ENCODE peak calls at places on chromosomes 2 and 18, in eight cellular contexts. One of them, this sample, is unnamed.

GRCh38 chr2:202870431-202871160 is 970 bp downstream of the ICA1L start:
- DNase-seq in stimulated activated CD4-positive, alpha-beta T cell treated with anti-CD3 and anti-CD28 coated beads, Interleukin-12 subunit alpha, Interleukin-12 subunit beta, amount 100 ng/mL, for 4 hours: peak; percentile 57
- DNase-seq in stimulated activated CD8-positive, alpha-beta memory T cell treated with anti-CD3 and anti-CD28 coated beads, Interleukin-7, amount 100 ng/mL, for 48 hours: peak; percentile 55
- DNase-seq in NCI-H460: peak; percentile 56
- DNase-seq in NCI-H510A: peak; percentile 86
- DNase-seq in GM04504: peak; percentile 12
- DNase-seq in lung microvascular endothelial cell: peak; percentile 70
- DNase-seq in dorsolateral prefrontal cortex: peak; percentile 78
- DNase-seq in this sample: peak; percentile 78

GRCh38 chr2:70258532-70258875 is 567 bp downstream of the PCYOX1 start:
- DNase-seq in dorsolateral prefrontal cortex: no peak
- DNase-seq in NCI-H460: no peak
- DNase-seq in GM04504: no peak
- DNase-seq in stimulated activated CD8-positive, alpha-beta memory T cell treated with anti-CD3 and anti-CD28 coated beads, Interleukin-7, amount 100 ng/mL, for 48 hours: no peak
- DNase-seq in lung microvascular endothelial cell: peak; percentile 5
- DNase-seq in NCI-H510A: peak; percentile 42
- DNase-seq in stimulated activated CD4-positive, alpha-beta T cell treated with anti-CD3 and anti-CD28 coated beads, Interleukin-12 subunit alpha, Interleukin-12 subunit beta, amount 100 ng/mL, for 4 hours: no peak
- DNase-seq in this sample: no peak

GRCh38 chr2:56372071-56372656 is 188.4 kb downstream of the CCDC85A start:
- DNase-seq in NCI-H460: no peak
- DNase-seq in lung microvascular endothelial cell: no peak
- DNase-seq in NCI-H510A: no peak
- DNase-seq in stimulated activated CD4-positive, alpha-beta T cell treated with anti-CD3 and anti-CD28 coated beads, Interleukin-12 subunit alpha, Interleukin-12 subunit beta, amount 100 ng/mL, for 4 hours: no peak
- DNase-seq in stimulated activated CD8-positive, alpha-beta memory T cell treated with anti-CD3 and anti-CD28 coated beads, Interleukin-7, amount 100 ng/mL, for 48 hours: no peak
- DNase-seq in dorsolateral prefrontal cortex: no peak
- DNase-seq in GM04504: no peak
- DNase-seq in this sample: no peak

GRCh38 chr2:170714156-170715061 is 728 bp upstream of the SP5 start:
- DNase-seq in stimulated activated CD8-positive, alpha-beta memory T cell treated with anti-CD3 and anti-CD28 coated beads, Interleukin-7, amount 100 ng/mL, for 48 hours: no peak
- DNase-seq in dorsolateral prefrontal cortex: no peak
- DNase-seq in stimulated activated CD4-positive, alpha-beta T cell treated with anti-CD3 and anti-CD28 coated beads, Interleukin-12 subunit alpha, Interleukin-12 subunit beta, amount 100 ng/mL, for 4 hours: no peak
- DNase-seq in NCI-H510A: peak; percentile 62
- DNase-seq in GM04504: no peak
- DNase-seq in NCI-H460: peak; percentile 4
- DNase-seq in lung microvascular endothelial cell: peak; percentile 17
- DNase-seq in this sample: peak; percentile 48

GRCh38 chr18:25230658-25231326 is 121.2 kb downstream of the ZNF521 start:
- DNase-seq in stimulated activated CD8-positive, alpha-beta memory T cell treated with anti-CD3 and anti-CD28 coated beads, Interleukin-7, amount 100 ng/mL, for 48 hours: no peak
- DNase-seq in stimulated activated CD4-positive, alpha-beta T cell treated with anti-CD3 and anti-CD28 coated beads, Interleukin-12 subunit alpha, Interleukin-12 subunit beta, amount 100 ng/mL, for 4 hours: no peak
- DNase-seq in NCI-H460: no peak
- DNase-seq in GM04504: peak; percentile 76
- DNase-seq in dorsolateral prefrontal cortex: peak; percentile 75
- DNase-seq in lung microvascular endothelial cell: peak; percentile 81
- DNase-seq in NCI-H510A: no peak
- DNase-seq in this sample: no peak

GRCh38 chr2:72082021-72082739 is 65.5 kb downstream of the CYP26B1 start:
- DNase-seq in lung microvascular endothelial cell: no peak
- DNase-seq in stimulated activated CD8-positive, alpha-beta memory T cell treated with anti-CD3 and anti-CD28 coated beads, Interleukin-7, amount 100 ng/mL, for 48 hours: no peak
- DNase-seq in NCI-H510A: no peak
- DNase-seq in dorsolateral prefrontal cortex: no peak
- DNase-seq in NCI-H460: no peak
- DNase-seq in stimulated activated CD4-positive, alpha-beta T cell treated with anti-CD3 and anti-CD28 coated beads, Interleukin-12 subunit alpha, Interleukin-12 subunit beta, amount 100 ng/mL, for 4 hours: no peak
- DNase-seq in GM04504: no peak
- DNase-seq in this sample: no peak

GRCh38 chr2:128473175-128474013 is 154.7 kb upstream of the HS6ST1 start:
- DNase-seq in stimulated activated CD4-positive, alpha-beta T cell treated with anti-CD3 and anti-CD28 coated beads, Interleukin-12 subunit alpha, Interleukin-12 subunit beta, amount 100 ng/mL, for 4 hours: peak; percentile 3
- DNase-seq in GM04504: peak; percentile 66
- DNase-seq in stimulated activated CD8-positive, alpha-beta memory T cell treated with anti-CD3 and anti-CD28 coated beads, Interleukin-7, amount 100 ng/mL, for 48 hours: peak; percentile 64
- DNase-seq in NCI-H460: no peak
- DNase-seq in lung microvascular endothelial cell: no peak
- DNase-seq in dorsolateral prefrontal cortex: no peak
- DNase-seq in NCI-H510A: no peak
- DNase-seq in this sample: no peak

GRCh38 chr2:128549646-128550260 is 231.1 kb upstream of the HS6ST1 start:
- DNase-seq in stimulated activated CD8-positive, alpha-beta memory T cell treated with anti-CD3 and anti-CD28 coated beads, Interleukin-7, amount 100 ng/mL, for 48 hours: no peak
- DNase-seq in stimulated activated CD4-positive, alpha-beta T cell treated with anti-CD3 and anti-CD28 coated beads, Interleukin-12 subunit alpha, Interleukin-12 subunit beta, amount 100 ng/mL, for 4 hours: no peak
- DNase-seq in GM04504: no peak
- DNase-seq in NCI-H460: no peak
- DNase-seq in dorsolateral prefrontal cortex: no peak
- DNase-seq in lung microvascular endothelial cell: no peak
- DNase-seq in NCI-H510A: no peak
- DNase-seq in this sample: no peak

GRCh38 chr18:52219102-52219501 is 120.9 kb upstream of the DCC start:
- DNase-seq in NCI-H510A: no peak
- DNase-seq in stimulated activated CD4-positive, alpha-beta T cell treated with anti-CD3 and anti-CD28 coated beads, Interleukin-12 subunit alpha, Interleukin-12 subunit beta, amount 100 ng/mL, for 4 hours: no peak
- DNase-seq in NCI-H460: no peak
- DNase-seq in stimulated activated CD8-positive, alpha-beta memory T cell treated with anti-CD3 and anti-CD28 coated beads, Interleukin-7, amount 100 ng/mL, for 48 hours: no peak
- DNase-seq in lung microvascular endothelial cell: no peak
- DNase-seq in GM04504: no peak
- DNase-seq in dorsolateral prefrontal cortex: no peak
- DNase-seq in this sample: no peak

GRCh38 chr2:182318466-182319309 is 108.1 kb downstream of the PDE1A start:
- DNase-seq in lung microvascular endothelial cell: no peak
- DNase-seq in stimulated activated CD8-positive, alpha-beta memory T cell treated with anti-CD3 and anti-CD28 coated beads, Interleukin-7, amount 100 ng/mL, for 48 hours: no peak
- DNase-seq in dorsolateral prefrontal cortex: no peak
- DNase-seq in stimulated activated CD4-positive, alpha-beta T cell treated with anti-CD3 and anti-CD28 coated beads, Interleukin-12 subunit alpha, Interleukin-12 subunit beta, amount 100 ng/mL, for 4 hours: no peak
- DNase-seq in NCI-H510A: no peak
- DNase-seq in GM04504: no peak
- DNase-seq in NCI-H460: no peak
- DNase-seq in this sample: no peak

GRCh38 chr2:43941359-43941758 is 54.4 kb downstream of the LRPPRC start:
- DNase-seq in NCI-H460: no peak
- DNase-seq in GM04504: no peak
- DNase-seq in stimulated activated CD4-positive, alpha-beta T cell treated with anti-CD3 and anti-CD28 coated beads, Interleukin-12 subunit alpha, Interleukin-12 subunit beta, amount 100 ng/mL, for 4 hours: no peak
- DNase-seq in stimulated activated CD8-positive, alpha-beta memory T cell treated with anti-CD3 and anti-CD28 coated beads, Interleukin-7, amount 100 ng/mL, for 48 hours: no peak
- DNase-seq in NCI-H510A: no peak
- DNase-seq in lung microvascular endothelial cell: no peak
- DNase-seq in dorsolateral prefrontal cortex: no peak
- DNase-seq in this sample: no peak

GRCh38 chr2:61634512-61634911 is 96.4 kb upstream of the XPO1 start:
- DNase-seq in lung microvascular endothelial cell: no peak
- DNase-seq in stimulated activated CD8-positive, alpha-beta memory T cell treated with anti-CD3 and anti-CD28 coated beads, Interleukin-7, amount 100 ng/mL, for 48 hours: no peak
- DNase-seq in stimulated activated CD4-positive, alpha-beta T cell treated with anti-CD3 and anti-CD28 coated beads, Interleukin-12 subunit alpha, Interleukin-12 subunit beta, amount 100 ng/mL, for 4 hours: no peak
- DNase-seq in dorsolateral prefrontal cortex: no peak
- DNase-seq in NCI-H460: no peak
- DNase-seq in GM04504: no peak
- DNase-seq in NCI-H510A: no peak
- DNase-seq in this sample: no peak

GRCh38 chr2:174465327-174465726 is 21.5 kb downstream of the GPR155 start:
- DNase-seq in NCI-H510A: no peak
- DNase-seq in dorsolateral prefrontal cortex: no peak
- DNase-seq in lung microvascular endothelial cell: no peak
- DNase-seq in GM04504: no peak
- DNase-seq in stimulated activated CD4-positive, alpha-beta T cell treated with anti-CD3 and anti-CD28 coated beads, Interleukin-12 subunit alpha, Interleukin-12 subunit beta, amount 100 ng/mL, for 4 hours: no peak
- DNase-seq in stimulated activated CD8-positive, alpha-beta memory T cell treated with anti-CD3 and anti-CD28 coated beads, Interleukin-7, amount 100 ng/mL, for 48 hours: no peak
- DNase-seq in NCI-H460: no peak
- DNase-seq in this sample: no peak

GRCh38 chr2:20972110-20972509 is 71.8 kb downstream of the APOB start:
- DNase-seq in NCI-H510A: no peak
- DNase-seq in NCI-H460: no peak
- DNase-seq in stimulated activated CD4-positive, alpha-beta T cell treated with anti-CD3 and anti-CD28 coated beads, Interleukin-12 subunit alpha, Interleukin-12 subunit beta, amount 100 ng/mL, for 4 hours: no peak
- DNase-seq in stimulated activated CD8-positive, alpha-beta memory T cell treated with anti-CD3 and anti-CD28 coated beads, Interleukin-7, amount 100 ng/mL, for 48 hours: no peak
- DNase-seq in dorsolateral prefrontal cortex: no peak
- DNase-seq in lung microvascular endothelial cell: no peak
- DNase-seq in GM04504: no peak
- DNase-seq in this sample: no peak

GRCh38 chr18:12819822-12820221 is 64.2 kb downstream of the PTPN2 start:
- DNase-seq in stimulated activated CD4-positive, alpha-beta T cell treated with anti-CD3 and anti-CD28 coated beads, Interleukin-12 subunit alpha, Interleukin-12 subunit beta, amount 100 ng/mL, for 4 hours: no peak
- DNase-seq in NCI-H460: no peak
- DNase-seq in lung microvascular endothelial cell: no peak
- DNase-seq in stimulated activated CD8-positive, alpha-beta memory T cell treated with anti-CD3 and anti-CD28 coated beads, Interleukin-7, amount 100 ng/mL, for 48 hours: no peak
- DNase-seq in NCI-H510A: no peak
- DNase-seq in GM04504: no peak
- DNase-seq in dorsolateral prefrontal cortex: no peak
- DNase-seq in this sample: no peak

This sample was measured in HTR-8/SVneo.